ENCODE peak calls at places on chromosomes 1 and 21, in eight cellular contexts. T is SK-N-SH, U is HCT116, C is GM23338, H is K562, M is HepG2, E is GM12878, B is H1. V is an unnamed sample.

GRCh38 chr1:12275370-12275769 is 45.5 kb downstream of the VPS13D start:
- DNase-seq in T (peak; percentile 37), U (no peak), C (peak; percentile 74), H (peak; percentile 67), M (peak; percentile 6), E (no peak), B (peak; percentile 75), V (peak; percentile 20)

GRCh38 chr1:23436520-23437354 is 12.2 kb upstream of the TCEA3 start:
- DNase-seq in T (peak; percentile 62), U (no peak), C (peak; percentile 97), H (peak; percentile 97), M (no peak), E (no peak), B (peak; percentile 99), V (no peak)

GRCh38 chr21:24456358-24456757 is 1150.9 kb downstream of the MRPL39 start:
- DNase-seq in T (no peak), U (no peak), C (no peak), H (no peak), M (no peak), E (no peak), B (no peak), V (no peak)

GRCh38 chr1:182507685-182508084 is 57.7 kb downstream of the RGSL1 start:
- DNase-seq in T (no peak), U (no peak), C (no peak), H (no peak), M (no peak), E (no peak), B (no peak), V (no peak)

GRCh38 chr1:81463889-81464288 is 336.8 kb upstream of the ADGRL2 start:
- DNase-seq in T (no peak), U (no peak), C (no peak), H (no peak), M (no peak), E (no peak), B (no peak), V (peak; percentile 11)

GRCh38 chr1:243639027-243639658 is 210.9 kb downstream of the AKT3 start:
- DNase-seq in T (no peak), U (no peak), C (no peak), H (no peak), M (no peak), E (no peak), B (no peak), V (no peak)

GRCh38 chr21:37675202-37675801 is 241.0 kb downstream of the KCNJ6 start:
- DNase-seq in T (peak; percentile 80), U (peak; percentile 27), C (peak; percentile 90), H (peak; percentile 73), M (no peak), E (no peak), B (peak; percentile 96), V (peak; percentile 48)

GRCh38 chr1:151716771-151717631 is at the start of gene CELF3:
- DNase-seq in T (peak; percentile 93), U (no peak), C (peak; percentile 86), H (peak; percentile 82), M (no peak), E (no peak), B (peak; percentile 81), V (no peak)

GRCh38 chr1:198141668-198142351 is 15.0 kb upstream of the NEK7 start:
- DNase-seq in T (no peak), U (no peak), C (no peak), H (no peak), M (no peak), E (no peak), B (no peak), V (no peak)

GRCh38 chr1:201302168-201302896 is 19.0 kb downstream of the PKP1 start:
- DNase-seq in T (no peak), U (no peak), C (no peak), H (no peak), M (no peak), E (no peak), B (no peak), V (no peak)

GRCh38 chr1:66747500-66747899 is 4.8 kb upstream of the DYNLT5 start:
- DNase-seq in T (no peak), U (no peak), C (no peak), H (no peak), M (no peak), E (no peak), B (no peak), V (no peak)

GRCh38 chr1:161216945-161217712 is 2.0 kb downstream of the FCER1G start:
- DNase-seq in T (no peak), U (no peak), C (no peak), H (no peak), M (peak; percentile 59), E (peak; percentile 92), B (no peak), V (no peak)

GRCh38 chr1:198447468-198447867 is 93.0 kb downstream of the ATP6V1G3 start:
- DNase-seq in T (no peak), U (no peak), C (no peak), H (no peak), M (no peak), E (no peak), B (no peak), V (no peak)

GRCh38 chr1:247378334-247379073 is 37.5 kb upstream of the NLRP3 start:
- DNase-seq in T (no peak), U (no peak), C (no peak), H (no peak), M (no peak), E (no peak), B (no peak), V (no peak)

GRCh38 chr1:26784023-26784871 is 3.5 kb upstream of the PIGV start:
- DNase-seq in T (no peak), U (no peak), C (peak; percentile 53), H (peak; percentile 95), M (peak; percentile 99), E (no peak), B (no peak), V (peak; percentile 60)

GRCh38 chr21:34029724-34030528 is 43.5 kb upstream of the MRPS6 start:
- DNase-seq in T (peak; percentile 56), U (peak; percentile 84), C (peak; percentile 95), H (peak; percentile 85), M (peak; percentile 23), E (peak; percentile 87), B (peak; percentile 66), V (peak; percentile 85)

GRCh38 chr1:85607913-85608250 is 27.3 kb downstream of the CCN1 start:
- DNase-seq in T (no peak), U (no peak), C (no peak), H (no peak), M (no peak), E (no peak), B (peak; percentile 38), V (no peak)

GRCh38 chr1:93666613-93667384 is 14.8 kb downstream of the BCAR3 start:
- DNase-seq in T (no peak), U (no peak), C (peak; percentile 80), H (no peak), M (no peak), E (no peak), B (no peak), V (peak; percentile 81)

GRCh38 chr1:159924791-159925712 is at the start of gene TAGLN2:
- DNase-seq in T (peak; percentile 93), U (peak; percentile 79), C (peak; percentile 95), H (peak; percentile 93), M (peak; percentile 65), E (peak; percentile 60), B (peak; percentile 92), V (peak; percentile 93)

GRCh38 chr1:66489972-66490601 is 43.9 kb upstream of the SGIP1 start:
- DNase-seq in T (no peak), U (no peak), C (no peak), H (no peak), M (no peak), E (no peak), B (no peak), V (peak; percentile 32)

GRCh38 chr21:26966978-26967913 is at the start of gene ADAMTS5:
- DNase-seq in T (peak; percentile 80), U (no peak), C (peak; percentile 74), H (no peak), M (no peak), E (no peak), B (peak; percentile 69), V (peak; percentile 15)

GRCh38 chr1:234755449-234755863 is 145.5 kb upstream of the IRF2BP2 start:
- DNase-seq in T (no peak), U (no peak), C (no peak), H (no peak), M (no peak), E (no peak), B (no peak), V (no peak)

GRCh38 chr1:6603851-6604558 is 1.3 kb upstream of the KLHL21 start:
- DNase-seq in T (no peak), U (no peak), C (peak; percentile 93), H (peak; percentile 72), M (peak; percentile 97), E (no peak), B (peak; percentile 69), V (peak; percentile 91)

GRCh38 chr1:163163861-163164582 is 38.7 kb downstream of the RGS5 start:
- DNase-seq in T (no peak), U (no peak), C (no peak), H (no peak), M (no peak), E (no peak), B (no peak), V (no peak)
- H3K27ac ChIP-seq in T (peak overlapping the region; percentile 84), U (no peak overlapping the region), C (no peak overlapping the region), H (no peak overlapping the region), M (no peak overlapping the region), E (no peak overlapping the region), B (no peak overlapping the region), V (no peak overlapping the region)

GRCh38 chr1:45908613-45909140 is 105.3 kb downstream of the MAST2 start:
- DNase-seq in T (no peak), U (no peak), C (peak; percentile 41), H (no peak), M (no peak), E (no peak), B (no peak), V (no peak)
- TF ChIP-seq POLR2AphosphoS5 in T (no peak), U (no peak), C (no peak), H (no peak), M (no peak), E (no peak), B (no peak), V (no peak)

GRCh38 chr1:219128957-219129356 is 44.7 kb upstream of the LYPLAL1 start:
- DNase-seq in T (no peak), U (no peak), C (no peak), H (no peak), M (no peak), E (no peak), B (no peak), V (no peak)

GRCh38 chr1:219125342-219125741 is 48.3 kb upstream of the LYPLAL1 start:
- DNase-seq in T (no peak), U (no peak), C (no peak), H (no peak), M (no peak), E (no peak), B (no peak), V (no peak)

GRCh38 chr1:219124163-219124562 is 49.5 kb upstream of the LYPLAL1 start:
- DNase-seq in T (no peak), U (no peak), C (no peak), H (no peak), M (no peak), E (no peak), B (no peak), V (no peak)

GRCh38 chr1:219123041-219123440 is 50.6 kb upstream of the LYPLAL1 start:
- DNase-seq in T (no peak), U (no peak), C (no peak), H (no peak), M (no peak), E (no peak), B (no peak), V (no peak)

GRCh38 chr1:219126267-219126862 is 47.3 kb upstream of the LYPLAL1 start:
- DNase-seq in T (no peak), U (no peak), C (no peak), H (no peak), M (no peak), E (no peak), B (no peak), V (no peak)
- H2AFZ ChIP-seq in T (no peak overlapping the region), U (no peak overlapping the region), C (no peak overlapping the region), H (peak overlapping the region; percentile 1), M (no peak overlapping the region), E (no peak overlapping the region), B (no peak overlapping the region), V (no peak overlapping the region)

GRCh38 chr1:228527596-228527995 is 40.4 kb downstream of the RNF187 start:
- DNase-seq in T (no peak), U (no peak), C (no peak), H (no peak), M (no peak), E (no peak), B (no peak), V (no peak)
- H3K27ac ChIP-seq in T (no peak overlapping the region), U (no peak overlapping the region), C (no peak overlapping the region), H (no peak overlapping the region), M (no peak overlapping the region), E (no peak overlapping the region), B (no peak overlapping the region), V (no peak overlapping the region)

V was measured in endothelial cell of umbilical vein.